ENCODE peak calls at places on chromosomes 3 and 15, in seven cellular contexts. V, A, W, Y, R, Z and M are unnamed samples.
A peak's percentile ranks its signal among the peaks of the same experiment; 100 is the strongest.

GRCh38 chr3:194422188-194422587 is 23.1 kb upstream of the GP5 start:
- DNase-seq in V (no peak), A (peak; percentile 34), W (no peak), Y (no peak), R (no peak), Z (no peak), M (no peak)

GRCh38 chr15:57321973-57322601 is 54.2 kb upstream of the CGNL1 start:
- DNase-seq in V (no peak), A (no peak), W (peak; percentile 72), Y (no peak), R (no peak), Z (no peak), M (no peak)

GRCh38 chr3:125310623-125311076 is 64.5 kb downstream of the ZNF148 start:
- DNase-seq in V (peak; percentile 41), A (no peak), W (no peak), Y (peak; percentile 72), R (no peak), Z (peak; percentile 23), M (peak; percentile 60)

GRCh38 chr15:28948036-28948435 is 62.3 kb downstream of the APBA2 start:
- DNase-seq in V (no peak), A (no peak), W (no peak), Y (no peak), R (no peak), Z (no peak), M (no peak)

GRCh38 chr3:170050753-170051152 is 13.0 kb downstream of the GPR160 start:
- DNase-seq in V (no peak), A (no peak), W (no peak), Y (no peak), R (no peak), Z (no peak), M (no peak)

GRCh38 chr15:63764124-63764827 is 69.5 kb downstream of the HERC1 start:
- DNase-seq in V (no peak), A (no peak), W (no peak), Y (no peak), R (no peak), Z (no peak), M (no peak)

GRCh38 chr3:132318451-132318850 is 1.2 kb downstream of the ACP3 start:
- DNase-seq in V (no peak), A (no peak), W (no peak), Y (no peak), R (no peak), Z (no peak), M (no peak)

GRCh38 chr3:149658444-149659172 is 783 bp upstream of the WWTR1 start:
- DNase-seq in V (no peak), A (peak; percentile 88), W (no peak), Y (peak; percentile 55), R (peak; percentile 76), Z (no peak), M (no peak)

GRCh38 chr3:114758828-114759709 is 388.0 kb downstream of the ZBTB20 start:
- DNase-seq in V (no peak), A (peak; percentile 47), W (no peak), Y (no peak), R (no peak), Z (no peak), M (no peak)

GRCh38 chr3:12148183-12148940 is 10.3 kb downstream of the TIMP4 start:
- DNase-seq in V (no peak), A (no peak), W (no peak), Y (no peak), R (peak; percentile 27), Z (no peak), M (no peak)

GRCh38 chr3:197907196-197907595 is 42.8 kb upstream of the RPL35A start:
- DNase-seq in V (no peak), A (no peak), W (no peak), Y (no peak), R (no peak), Z (no peak), M (no peak)

GRCh38 chr3:51304230-51304629 is 80.9 kb upstream of the MANF start:
- DNase-seq in V (no peak), A (no peak), W (no peak), Y (no peak), R (no peak), Z (no peak), M (no peak)

GRCh38 chr3:149792485-149793270 is at the start of gene ANKUB1:
- DNase-seq in V (no peak), A (no peak), W (no peak), Y (no peak), R (no peak), Z (no peak), M (no peak)

GRCh38 chr3:31523543-31523942 is 9.2 kb upstream of the STT3B start:
- DNase-seq in V (no peak), A (no peak), W (no peak), Y (no peak), R (no peak), Z (no peak), M (no peak)